ENCODE peak calls at places on chromosomes 16 and 17, in eight cellular contexts. One of them, this sample, is unnamed.
A peak's percentile ranks its signal among the peaks of the same experiment; 100 is the strongest.

GRCh38 chr16:85523602-85524364 is 89.3 kb upstream of the GSE1 start:
- DNase-seq in Peyer's patch: no peak
- DNase-seq in prostate gland: no peak
- DNase-seq in BE2C: peak; percentile 87
- DNase-seq in choroid plexus epithelial cell: peak; percentile 85
- DNase-seq in HFF-Myc: no peak
- DNase-seq in left lung: peak; percentile 85
- DNase-seq in cardiac muscle cell: peak; percentile 86
- DNase-seq in this sample: no peak

GRCh38 chr17:71666047-71666446 is 454.8 kb upstream of the SOX9 start:
- DNase-seq in Peyer's patch: no peak
- DNase-seq in left lung: no peak
- DNase-seq in choroid plexus epithelial cell: no peak
- DNase-seq in BE2C: no peak
- DNase-seq in prostate gland: no peak
- DNase-seq in cardiac muscle cell: no peak
- DNase-seq in HFF-Myc: no peak
- DNase-seq in this sample: no peak

GRCh38 chr16:70715113-70715711 is 29.4 kb upstream of the MTSS2 start:
- DNase-seq in HFF-Myc: peak; percentile 90
- DNase-seq in left lung: no peak
- DNase-seq in BE2C: peak; percentile 90
- DNase-seq in Peyer's patch: no peak
- DNase-seq in choroid plexus epithelial cell: peak; percentile 88
- DNase-seq in prostate gland: peak; percentile 84
- DNase-seq in cardiac muscle cell: no peak
- DNase-seq in this sample: no peak

GRCh38 chr16:12584488-12585233 is 219.0 kb downstream of the CPPED1 start:
- DNase-seq in cardiac muscle cell: no peak
- DNase-seq in left lung: no peak
- DNase-seq in HFF-Myc: no peak
- DNase-seq in BE2C: no peak
- DNase-seq in Peyer's patch: peak; percentile 17
- DNase-seq in choroid plexus epithelial cell: no peak
- DNase-seq in prostate gland: no peak
- DNase-seq in this sample: no peak

GRCh38 chr16:66660422-66661209 is 35.9 kb downstream of the CMTM4 start:
- DNase-seq in cardiac muscle cell: peak; percentile 89
- DNase-seq in BE2C: peak; percentile 90
- DNase-seq in Peyer's patch: peak; percentile 49
- DNase-seq in left lung: peak; percentile 83
- DNase-seq in prostate gland: peak; percentile 62
- DNase-seq in HFF-Myc: peak; percentile 71
- DNase-seq in choroid plexus epithelial cell: peak; percentile 90
- DNase-seq in this sample: no peak

GRCh38 chr16:1772362-1772907 is at the start of gene EME2:
- DNase-seq in choroid plexus epithelial cell: peak; percentile 54
- DNase-seq in BE2C: no peak
- DNase-seq in left lung: no peak
- DNase-seq in Peyer's patch: peak; percentile 62
- DNase-seq in cardiac muscle cell: no peak
- DNase-seq in prostate gland: no peak
- DNase-seq in HFF-Myc: no peak
- DNase-seq in this sample: no peak

GRCh38 chr17:45038771-45039634 is 12.4 kb downstream of the DCAKD start:
- DNase-seq in cardiac muscle cell: no peak
- DNase-seq in Peyer's patch: no peak
- DNase-seq in choroid plexus epithelial cell: peak; percentile 44
- DNase-seq in prostate gland: peak; percentile 91
- DNase-seq in left lung: no peak
- DNase-seq in BE2C: no peak
- DNase-seq in HFF-Myc: no peak
- DNase-seq in this sample: no peak

GRCh38 chr17:81160747-81161453 is 4.4 kb upstream of the PVALEF start:
- DNase-seq in Peyer's patch: no peak
- DNase-seq in choroid plexus epithelial cell: no peak
- DNase-seq in left lung: peak; percentile 75
- DNase-seq in prostate gland: no peak
- DNase-seq in HFF-Myc: no peak
- DNase-seq in BE2C: peak; percentile 18
- DNase-seq in cardiac muscle cell: no peak
- DNase-seq in this sample: no peak

GRCh38 chr16:24652209-24652712 is 77.2 kb upstream of the TNRC6A start:
- DNase-seq in HFF-Myc: no peak
- DNase-seq in choroid plexus epithelial cell: no peak
- DNase-seq in cardiac muscle cell: no peak
- DNase-seq in prostate gland: no peak
- DNase-seq in BE2C: peak; percentile 23
- DNase-seq in Peyer's patch: no peak
- DNase-seq in left lung: no peak
- DNase-seq in this sample: no peak

GRCh38 chr17:36675250-36675649 is 73.9 kb downstream of the MRM1 start:
- DNase-seq in Peyer's patch: peak; percentile 60
- DNase-seq in HFF-Myc: no peak
- DNase-seq in left lung: no peak
- DNase-seq in BE2C: no peak
- DNase-seq in choroid plexus epithelial cell: no peak
- DNase-seq in cardiac muscle cell: no peak
- DNase-seq in prostate gland: no peak
- DNase-seq in this sample: no peak

GRCh38 chr17:75839942-75840778 is 4.0 kb downstream of the UNC13D start:
- DNase-seq in left lung: peak; percentile 71
- DNase-seq in cardiac muscle cell: no peak
- DNase-seq in BE2C: peak; percentile 10
- DNase-seq in Peyer's patch: no peak
- DNase-seq in choroid plexus epithelial cell: no peak
- DNase-seq in prostate gland: no peak
- DNase-seq in HFF-Myc: no peak
- DNase-seq in this sample: no peak

GRCh38 chr16:11224096-11224893 is 31.7 kb downstream of the SOCS1 start:
- DNase-seq in cardiac muscle cell: peak; percentile 38
- DNase-seq in choroid plexus epithelial cell: no peak
- DNase-seq in HFF-Myc: no peak
- DNase-seq in left lung: peak; percentile 93
- DNase-seq in prostate gland: peak; percentile 33
- DNase-seq in BE2C: no peak
- DNase-seq in Peyer's patch: peak; percentile 97
- DNase-seq in this sample: peak; percentile 62

GRCh38 chr17:16932156-16932555 is 39.8 kb downstream of the TNFRSF13B start:
- DNase-seq in prostate gland: no peak
- DNase-seq in HFF-Myc: no peak
- DNase-seq in choroid plexus epithelial cell: no peak
- DNase-seq in cardiac muscle cell: peak; percentile 16
- DNase-seq in left lung: peak; percentile 33
- DNase-seq in BE2C: no peak
- DNase-seq in Peyer's patch: no peak
- DNase-seq in this sample: no peak

GRCh38 chr17:76948726-76949342 is 80.6 kb downstream of the MGAT5B start:
- DNase-seq in Peyer's patch: no peak
- DNase-seq in cardiac muscle cell: no peak
- DNase-seq in BE2C: no peak
- DNase-seq in choroid plexus epithelial cell: no peak
- DNase-seq in left lung: no peak
- DNase-seq in HFF-Myc: no peak
- DNase-seq in prostate gland: peak; percentile 17
- DNase-seq in this sample: no peak

GRCh38 chr17:7750321-7750821 is 32.8 kb downstream of the DNAH2 start:
- DNase-seq in prostate gland: no peak
- DNase-seq in BE2C: no peak
- DNase-seq in cardiac muscle cell: no peak
- DNase-seq in left lung: no peak
- DNase-seq in HFF-Myc: peak; percentile 52
- DNase-seq in Peyer's patch: no peak
- DNase-seq in choroid plexus epithelial cell: peak; percentile 84
- DNase-seq in this sample: no peak

GRCh38 chr17:59094921-59095530 is 11.7 kb downstream of the TRIM37 start:
- DNase-seq in HFF-Myc: no peak
- DNase-seq in Peyer's patch: no peak
- DNase-seq in choroid plexus epithelial cell: peak; percentile 11
- DNase-seq in left lung: no peak
- DNase-seq in prostate gland: no peak
- DNase-seq in cardiac muscle cell: no peak
- DNase-seq in BE2C: no peak
- DNase-seq in this sample: no peak

GRCh38 chr16:75070055-75070841 is 46.3 kb downstream of the LDHD start:
- DNase-seq in BE2C: peak; percentile 50
- DNase-seq in prostate gland: no peak
- DNase-seq in HFF-Myc: no peak
- DNase-seq in left lung: no peak
- DNase-seq in cardiac muscle cell: no peak
- DNase-seq in choroid plexus epithelial cell: no peak
- DNase-seq in Peyer's patch: no peak
- DNase-seq in this sample: no peak

GRCh38 chr17:4420692-4421131 is 13.0 kb upstream of the SPNS3 start:
- DNase-seq in prostate gland: peak; percentile 50
- DNase-seq in left lung: no peak
- DNase-seq in HFF-Myc: peak; percentile 37
- DNase-seq in cardiac muscle cell: peak; percentile 83
- DNase-seq in choroid plexus epithelial cell: peak; percentile 85
- DNase-seq in Peyer's patch: peak; percentile 81
- DNase-seq in BE2C: peak; percentile 41
- DNase-seq in this sample: peak; percentile 39

GRCh38 chr16:1614226-1615102 is 2.3 kb downstream of the CRAMP1 start:
- DNase-seq in cardiac muscle cell: peak; percentile 68
- DNase-seq in BE2C: peak; percentile 32
- DNase-seq in left lung: peak; percentile 85
- DNase-seq in choroid plexus epithelial cell: peak; percentile 40
- DNase-seq in Peyer's patch: no peak
- DNase-seq in prostate gland: peak; percentile 18
- DNase-seq in HFF-Myc: no peak
- DNase-seq in this sample: no peak

GRCh38 chr17:61634942-61635538 is 44.0 kb upstream of the NACA2 start:
- DNase-seq in BE2C: no peak
- DNase-seq in left lung: no peak
- DNase-seq in HFF-Myc: no peak
- DNase-seq in cardiac muscle cell: no peak
- DNase-seq in prostate gland: no peak
- DNase-seq in Peyer's patch: no peak
- DNase-seq in choroid plexus epithelial cell: no peak
- DNase-seq in this sample: no peak

GRCh38 chr17:61632826-61633225 is 41.8 kb upstream of the NACA2 start:
- DNase-seq in cardiac muscle cell: no peak
- DNase-seq in left lung: no peak
- DNase-seq in Peyer's patch: no peak
- DNase-seq in prostate gland: no peak
- DNase-seq in BE2C: no peak
- DNase-seq in HFF-Myc: no peak
- DNase-seq in choroid plexus epithelial cell: no peak
- DNase-seq in this sample: no peak

GRCh38 chr17:61634011-61634539 is 43.1 kb upstream of the NACA2 start:
- DNase-seq in prostate gland: no peak
- DNase-seq in choroid plexus epithelial cell: no peak
- DNase-seq in Peyer's patch: no peak
- DNase-seq in left lung: no peak
- DNase-seq in cardiac muscle cell: no peak
- DNase-seq in HFF-Myc: no peak
- DNase-seq in BE2C: no peak
- DNase-seq in this sample: no peak

GRCh38 chr17:61638087-61638486 is 47.1 kb upstream of the NACA2 start:
- DNase-seq in HFF-Myc: no peak
- DNase-seq in left lung: no peak
- DNase-seq in cardiac muscle cell: no peak
- DNase-seq in Peyer's patch: no peak
- DNase-seq in BE2C: no peak
- DNase-seq in prostate gland: no peak
- DNase-seq in choroid plexus epithelial cell: no peak
- DNase-seq in this sample: no peak

DNA sequence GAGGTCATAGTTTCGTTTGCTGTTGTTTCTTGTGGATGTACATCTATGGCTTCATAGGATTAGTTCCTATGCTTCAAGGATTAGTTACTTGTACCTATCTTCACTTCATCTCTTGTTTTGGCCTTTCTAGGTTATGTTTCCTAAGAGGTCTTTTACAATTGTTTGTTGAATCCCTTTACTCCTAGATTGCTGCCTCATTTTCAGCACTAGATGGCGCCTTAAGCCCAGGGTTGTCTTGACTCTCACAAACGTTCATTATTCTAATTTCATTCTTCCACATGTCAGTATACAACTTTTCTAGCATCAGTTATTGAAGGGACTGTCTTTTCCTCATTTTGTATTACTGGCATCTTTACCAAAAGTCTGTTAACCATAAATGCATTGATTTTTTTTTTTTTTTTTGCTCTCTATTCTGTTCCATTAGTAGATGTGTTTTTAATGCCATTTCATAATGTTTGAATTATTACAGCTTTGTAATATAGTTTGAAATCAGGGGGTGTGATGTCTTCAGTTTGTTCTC is 45.0 kb upstream of the NACA2 start:
- DNase-seq in Peyer's patch: peak; percentile 80
- DNase-seq in cardiac muscle cell: peak; percentile 39
- DNase-seq in left lung: no peak
- DNase-seq in prostate gland: peak; percentile 17
- DNase-seq in HFF-Myc: peak; percentile 41
- DNase-seq in BE2C: peak; percentile 69
- DNase-seq in choroid plexus epithelial cell: peak; percentile 81
- DNase-seq in this sample: no peak
- TF ChIP-seq CTCF in Peyer's patch: peak; percentile 48
- TF ChIP-seq CTCF in cardiac muscle cell: peak; percentile 82
- TF ChIP-seq CTCF in left lung: peak; percentile 53
- TF ChIP-seq CTCF in prostate gland: peak; percentile 52
- TF ChIP-seq CTCF in HFF-Myc: peak; percentile 80
- TF ChIP-seq CTCF in BE2C: peak; percentile 94
- TF ChIP-seq CTCF in choroid plexus epithelial cell: peak; percentile 87
- TF ChIP-seq CTCF in this sample: no peak

GRCh38 chr17:50348522-50349240 is 2.8 kb downstream of the XYLT2 start:
- DNase-seq in BE2C: no peak
- DNase-seq in choroid plexus epithelial cell: peak; percentile 34
- DNase-seq in left lung: no peak
- DNase-seq in prostate gland: no peak
- DNase-seq in Peyer's patch: peak; percentile 35
- DNase-seq in cardiac muscle cell: no peak
- DNase-seq in HFF-Myc: no peak
- DNase-seq in this sample: no peak
- H3K4me3 ChIP-seq in BE2C: no peak overlapping the region
- H3K4me3 ChIP-seq in choroid plexus epithelial cell: no peak overlapping the region
- H3K4me3 ChIP-seq in left lung: no peak overlapping the region
- H3K4me3 ChIP-seq in prostate gland: no peak overlapping the region
- H3K4me3 ChIP-seq in Peyer's patch: no peak overlapping the region
- H3K4me3 ChIP-seq in cardiac muscle cell: no peak overlapping the region
- H3K4me3 ChIP-seq in HFF-Myc: no peak overlapping the region
- H3K4me3 ChIP-seq in this sample: no peak overlapping the region

GRCh38 chr17:50562266-50563094 is 2.0 kb downstream of the CACNA1G start:
- DNase-seq in Peyer's patch: no peak
- DNase-seq in cardiac muscle cell: no peak
- DNase-seq in prostate gland: no peak
- DNase-seq in BE2C: no peak
- DNase-seq in HFF-Myc: no peak
- DNase-seq in choroid plexus epithelial cell: no peak
- DNase-seq in left lung: no peak
- DNase-seq in this sample: no peak
- TF ChIP-seq CTCF in Peyer's patch: no peak
- TF ChIP-seq CTCF in cardiac muscle cell: no peak
- TF ChIP-seq CTCF in prostate gland: no peak
- TF ChIP-seq CTCF in BE2C: no peak
- TF ChIP-seq CTCF in HFF-Myc: no peak
- TF ChIP-seq CTCF in choroid plexus epithelial cell: no peak
- TF ChIP-seq CTCF in left lung: no peak
- TF ChIP-seq CTCF in this sample: no peak

GRCh38 chr16:79595261-79595660 is 5.3 kb downstream of the MAF start:
- DNase-seq in left lung: no peak
- DNase-seq in BE2C: no peak
- DNase-seq in Peyer's patch: no peak
- DNase-seq in cardiac muscle cell: no peak
- DNase-seq in choroid plexus epithelial cell: no peak
- DNase-seq in prostate gland: no peak
- DNase-seq in HFF-Myc: no peak
- DNase-seq in this sample: no peak
- H3K4me3 ChIP-seq in left lung: peak overlapping the region; percentile 48
- H3K4me3 ChIP-seq in BE2C: no peak overlapping the region
- H3K4me3 ChIP-seq in Peyer's patch: peak overlapping the region; percentile 12
- H3K4me3 ChIP-seq in cardiac muscle cell: no peak overlapping the region
- H3K4me3 ChIP-seq in choroid plexus epithelial cell: no peak overlapping the region
- H3K4me3 ChIP-seq in prostate gland: peak overlapping the region; percentile 76
- H3K4me3 ChIP-seq in HFF-Myc: no peak overlapping the region
- H3K4me3 ChIP-seq in this sample: no peak overlapping the region

This sample was measured in mucosa of descending colon.